ENCODE peak calls at places on chromosomes 16 and 17, in four cellular contexts. K is CD4-positive, alpha-beta memory T cell; D is DMS 273 treated with DMSO at 0.1 percent for 48 hours; P is SW480. V is an unnamed sample.

GRCh38 chr16:55701442-55702319 is 45.9 kb downstream of the SLC6A2 start:
- DNase-seq in K (no peak), D (no peak), P (peak), V (no peak)

GRCh38 chr17:32870969-32871368 is 6.0 kb downstream of the MYO1D start:
- DNase-seq in K (no peak), D (no peak), P (no peak), V (no peak)

GRCh38 chr16:85462405-85463227 is 150.5 kb upstream of the GSE1 start:
- DNase-seq in K (peak), D (no peak), P (no peak), V (peak)

GRCh38 chr17:74812109-74812864 is 36.1 kb upstream of the NAT9 start:
- DNase-seq in K (no peak), D (no peak), P (no peak), V (no peak)

GRCh38 chr17:15883617-15884111 is 61.3 kb upstream of the ADORA2B start:
- DNase-seq in K (no peak), D (no peak), P (peak), V (no peak)

GRCh38 chr16:84058664-84059063 is 16.1 kb upstream of the SLC38A8 start:
- DNase-seq in K (no peak), D (no peak), P (no peak), V (no peak)

GRCh38 chr16:11139624-11140375 is 116.2 kb downstream of the SOCS1 start:
- DNase-seq in K (peak), D (no peak), P (peak), V (no peak)

GRCh38 chr17:32445075-32445427 is 741 bp downstream of the PSMD11 start:
- DNase-seq in K (no peak), D (no peak), P (peak), V (no peak)

GRCh38 chr17:4664230-4664629 is 22.8 kb upstream of the ALOX15 start:
- DNase-seq in K (no peak), D (no peak), P (no peak), V (no peak)

GRCh38 chr17:47717845-47718621 is 15.0 kb upstream of the TBX21 start:
- DNase-seq in K (no peak), D (no peak), P (peak), V (no peak)

GRCh38 chr17:7656958-7657715 is 6.4 kb downstream of the ATP1B2 start:
- DNase-seq in K (no peak), D (no peak), P (no peak), V (no peak)

GRCh38 chr17:81890447-81891302 is 711 bp downstream of the ALYREF start:
- DNase-seq in K (no peak), D (no peak), P (no peak), V (no peak)

GRCh38 chr16:55146939-55147338 is 177.1 kb upstream of the IRX6 start:
- DNase-seq in K (no peak), D (no peak), P (no peak), V (no peak)

GRCh38 chr17:58679263-58680037 is 12.4 kb downstream of the TEX14 start:
- DNase-seq in K (no peak), D (peak), P (peak), V (no peak)

GRCh38 chr16:50613281-50613991 is 65.2 kb downstream of the NKD1 start:
- DNase-seq in K (no peak), D (peak), P (no peak), V (no peak)

GRCh38 chr17:55845385-55845784 is 94.5 kb downstream of the PCTP start:
- DNase-seq in K (no peak), D (no peak), P (no peak), V (peak)

GRCh38 chr17:64507418-64507766 is 615 bp downstream of the CEP95 start:
- DNase-seq in K (peak), D (peak), P (peak), V (peak)

GRCh38 chr17:44081681-44082080 is 11.1 kb downstream of the G6PC3 start:
- DNase-seq in K (no peak), D (no peak), P (no peak), V (no peak)

GRCh38 chr17:3738562-3739295 is 15.0 kb downstream of the HASPIN start:
- DNase-seq in K (peak), D (no peak), P (peak), V (no peak)

GRCh38 chr17:75720656-75721462 is at the start of gene ITGB4:
- DNase-seq in K (peak), D (no peak), P (peak), V (peak)

V was measured in HuH-7.5.